ENCODE peak calls at places on chromosomes 6 and 20, in four cellular contexts. J is WERI-Rb-1, H is MM.1S, O is lower leg skin. D is an unnamed sample.

GRCh38 chr6:126376682-126377081 is 36.8 kb downstream of the CENPW start:
- DNase-seq in J (no peak), H (no peak), O (no peak), D (no peak)

GRCh38 chr6:35962779-35963570 is 42.1 kb upstream of the SRPK1 start:
- DNase-seq in J (no peak), H (no peak), O (no peak), D (no peak)

GRCh38 chr6:160679402-160679769 is 15.3 kb upstream of the LPA start:
- DNase-seq in J (peak; percentile 21), H (no peak), O (no peak), D (no peak)

GRCh38 chr20:3121271-3121911 is 36.9 kb upstream of the AVP start:
- DNase-seq in J (no peak), H (no peak), O (no peak), D (no peak)

GRCh38 chr6:37580164-37580955 is 80.7 kb upstream of the CCDC167 start:
- DNase-seq in J (no peak), H (no peak), O (no peak), D (no peak)

GRCh38 chr6:38509713-38510112 is 130.0 kb downstream of the BTBD9 start:
- DNase-seq in J (no peak), H (no peak), O (no peak), D (no peak)

GRCh38 chr20:10578607-10579006 is 95.2 kb downstream of the JAG1 start:
- DNase-seq in J (no peak), H (no peak), O (no peak), D (no peak)

GRCh38 chr6:148251891-148252290 is 90.7 kb upstream of the SASH1 start:
- DNase-seq in J (no peak), H (no peak), O (no peak), D (no peak)

GRCh38 chr6:33313105-33313708 is 671 bp downstream of the TAPBP start:
- DNase-seq in J (no peak), H (peak; percentile 26), O (no peak), D (no peak)

GRCh38 chr6:28207244-28208179 is 17.6 kb upstream of the ZSCAN9 start:
- DNase-seq in J (no peak), H (peak; percentile 36), O (no peak), D (no peak)

GRCh38 chr20:8608470-8608869 is 460.4 kb upstream of the PLCB4 start:
- DNase-seq in J (no peak), H (no peak), O (no peak), D (no peak)

GRCh38 chr20:8601542-8601912 is 467.4 kb upstream of the PLCB4 start:
- DNase-seq in J (no peak), H (no peak), O (no peak), D (no peak)

GRCh38 chr20:8602389-8603116 is 466.3 kb upstream of the PLCB4 start:
- DNase-seq in J (no peak), H (peak; percentile 46), O (no peak), D (no peak)
- H3K4me3 ChIP-seq in J (no peak overlapping the region), H (peak overlapping the region; percentile 27), O (no peak overlapping the region), D (no peak overlapping the region)

DNA sequence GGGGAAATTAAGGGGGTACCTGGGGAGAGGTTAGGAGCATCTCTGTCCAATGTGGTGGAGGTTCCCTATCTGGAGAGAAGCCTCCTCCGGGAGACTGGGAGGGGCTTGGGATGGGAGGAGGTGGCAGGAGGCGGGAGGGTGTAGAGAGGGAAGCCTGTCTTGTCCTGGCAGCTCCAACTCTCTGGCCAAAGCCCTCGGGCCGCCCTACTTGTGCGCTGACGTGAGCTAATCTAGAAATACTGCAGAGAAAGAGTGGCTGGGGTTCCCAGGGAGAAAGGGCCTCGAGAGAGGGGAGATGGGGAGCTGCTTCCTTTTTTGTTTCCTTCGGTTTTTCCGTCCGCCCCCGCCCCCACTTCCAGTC is 1.6 kb upstream of the SLC32A1 start:
- DNase-seq in J (no peak), H (no peak), O (no peak), D (no peak)
- H3K4me3 ChIP-seq in J (no peak overlapping the region), H (no peak overlapping the region), O (no peak overlapping the region), D (no peak overlapping the region)

DNA sequence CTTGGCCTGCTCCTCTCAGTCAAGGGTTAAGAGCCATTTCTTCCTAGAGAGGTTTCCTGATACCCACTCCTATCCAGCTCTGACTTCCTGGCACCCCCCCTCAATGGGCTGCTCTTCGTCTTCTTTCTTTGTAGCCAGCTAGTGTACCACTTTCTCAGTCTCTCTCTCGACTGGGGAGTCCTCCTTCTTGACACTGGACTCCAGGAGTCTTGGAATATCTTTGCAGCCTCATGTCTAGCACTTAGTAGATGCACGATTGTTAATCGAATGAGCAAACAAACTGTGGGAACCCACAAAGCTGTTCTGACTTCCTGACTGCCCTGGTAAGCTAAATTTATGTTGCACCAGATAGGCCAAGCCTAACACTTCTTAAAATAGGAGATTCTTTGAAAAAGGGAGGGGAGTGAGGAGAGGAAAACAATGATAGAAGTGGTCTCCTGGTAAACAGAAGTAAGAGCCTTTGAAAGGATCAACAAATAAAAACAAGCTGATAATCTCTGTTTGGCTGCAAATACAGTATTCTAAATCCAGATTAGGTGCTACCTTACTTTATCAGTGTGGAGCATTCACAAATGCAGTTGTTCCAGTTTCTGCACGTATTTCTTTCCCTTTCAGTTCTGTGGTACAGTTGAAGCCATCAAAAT is 160.1 kb upstream of the CITED2 start:
- DNase-seq in J (no peak), H (peak; percentile 71), O (no peak), D (no peak)
- H3K4me3 ChIP-seq in J (no peak overlapping the region), H (peak overlapping the region; percentile 35), O (no peak overlapping the region), D (no peak overlapping the region)

GRCh38 chr6:53486679-53487078 is 58.2 kb downstream of the GCLC start:
- DNase-seq in J (no peak), H (no peak), O (no peak), D (no peak)

GRCh38 chr6:53487080-53487479 is 57.8 kb downstream of the GCLC start:
- DNase-seq in J (no peak), H (no peak), O (no peak), D (no peak)

GRCh38 chr6:53484409-53485280 is 60.3 kb downstream of the GCLC start:
- DNase-seq in J (peak; percentile 69), H (peak; percentile 76), O (peak; percentile 84), D (peak; percentile 7)

GRCh38 chr6:53481328-53481727 is 63.6 kb downstream of the GCLC start:
- DNase-seq in J (no peak), H (no peak), O (no peak), D (no peak)

GRCh38 chr6:53483423-53484353 is 61.2 kb downstream of the GCLC start:
- DNase-seq in J (no peak), H (peak; percentile 22), O (peak; percentile 45), D (no peak)
- H3K4me3 ChIP-seq in J (no peak overlapping the region), H (no peak overlapping the region), O (no peak overlapping the region), D (no peak overlapping the region)

DNA sequence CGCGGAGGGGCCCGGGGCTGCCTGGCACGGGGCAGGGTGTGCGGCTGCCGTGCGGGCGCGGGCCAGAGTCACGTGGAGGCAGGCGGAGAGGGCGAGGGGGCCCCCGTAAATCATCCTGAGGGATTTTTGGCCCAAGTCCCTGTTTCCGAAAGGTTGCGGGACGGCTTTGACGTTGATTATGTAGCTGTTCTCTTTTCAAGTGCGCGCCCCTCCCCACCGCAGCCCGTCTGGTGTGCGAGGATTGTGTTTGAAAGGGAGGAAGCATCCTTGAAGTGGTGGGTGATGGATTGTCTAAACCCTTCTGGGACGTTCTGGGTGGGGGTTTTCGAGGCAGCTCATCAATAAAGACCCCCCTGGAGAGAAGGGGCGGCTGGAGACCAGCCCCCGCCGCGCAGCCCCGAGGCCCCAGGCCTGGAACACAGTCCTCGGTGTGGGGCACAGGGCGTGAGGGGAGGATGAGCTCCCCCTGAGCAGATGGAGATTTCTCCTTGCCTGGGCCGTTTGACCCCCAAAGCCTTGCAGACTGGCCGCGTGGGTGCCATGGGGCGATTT is 7.0 kb upstream of the FOXF2 start:
- DNase-seq in J (no peak), H (no peak), O (no peak), D (no peak)
- H3K4me3 ChIP-seq in J (peak overlapping the region; percentile 25), H (peak overlapping the region; percentile 39), O (no peak overlapping the region), D (peak overlapping the region; percentile 68)